ENCODE peak calls at places on chromosomes 5 and 9, in nine cellular contexts. H, A, Z, R, D, E, Q, V and B are unnamed samples.

GRCh38 chr9:134782921-134783698 is 97.5 kb upstream of the FCN2 start:
- DNase-seq in H (no peak), A (no peak), Z (no peak), R (no peak), D (no peak), E (no peak), Q (no peak), V (no peak), B (no peak)

GRCh38 chr5:92242170-92242569 is 859.1 kb upstream of the ARRDC3 start:
- DNase-seq in H (no peak), A (no peak), Z (no peak), R (no peak), D (no peak), E (no peak), Q (no peak), V (no peak), B (no peak)

GRCh38 chr5:532521-533242 is 8.4 kb upstream of the SLC9A3 start:
- DNase-seq in H (peak; percentile 72), A (no peak), Z (no peak), R (no peak), D (no peak), E (no peak), Q (no peak), V (peak; percentile 23), B (no peak)

GRCh38 chr5:147904110-147904509 is 2.2 kb downstream of the C5orf46 start:
- DNase-seq in H (no peak), A (no peak), Z (no peak), R (no peak), D (no peak), E (no peak), Q (no peak), V (no peak), B (no peak)

GRCh38 chr5:96708600-96708999 is 46.4 kb downstream of the CAST start:
- DNase-seq in H (no peak), A (no peak), Z (no peak), R (no peak), D (no peak), E (no peak), Q (no peak), V (no peak), B (no peak)

GRCh38 chr5:124393564-124394379 is 352.7 kb downstream of the ZNF608 start:
- DNase-seq in H (no peak), A (no peak), Z (no peak), R (no peak), D (no peak), E (no peak), Q (no peak), V (no peak), B (no peak)

GRCh38 chr9:2655411-2655901 is 33.9 kb downstream of the VLDLR start:
- DNase-seq in H (no peak), A (peak; percentile 73), Z (peak; percentile 94), R (peak; percentile 76), D (no peak), E (peak; percentile 73), Q (no peak), V (no peak), B (no peak)

GRCh38 chr5:35513612-35514011 is 104.1 kb upstream of the SPEF2 start:
- DNase-seq in H (no peak), A (no peak), Z (no peak), R (no peak), D (no peak), E (no peak), Q (no peak), V (no peak), B (no peak)

GRCh38 chr9:92979657-92980056 is 32.3 kb downstream of the FGD3 start:
- DNase-seq in H (no peak), A (no peak), Z (no peak), R (no peak), D (no peak), E (no peak), Q (no peak), V (no peak), B (no peak)

GRCh38 chr9:3118081-3118480 is 274.2 kb upstream of the PUM3 start:
- DNase-seq in H (no peak), A (no peak), Z (peak; percentile 1), R (no peak), D (no peak), E (no peak), Q (no peak), V (no peak), B (no peak)

GRCh38 chr9:128719919-128720605 is 3.9 kb downstream of the ZDHHC12 start:
- DNase-seq in H (no peak), A (no peak), Z (no peak), R (no peak), D (no peak), E (no peak), Q (no peak), V (no peak), B (peak; percentile 57)

GRCh38 chr5:180402716-180403115 is 49.6 kb upstream of the GFPT2 start:
- DNase-seq in H (no peak), A (no peak), Z (no peak), R (no peak), D (no peak), E (no peak), Q (no peak), V (no peak), B (no peak)

GRCh38 chr5:31751620-31752019 is 112.7 kb downstream of the PDZD2 start:
- DNase-seq in H (no peak), A (no peak), Z (no peak), R (no peak), D (no peak), E (no peak), Q (no peak), V (no peak), B (no peak)

GRCh38 chr5:32042571-32042970 is 131.5 kb downstream of the GOLPH3 start:
- DNase-seq in H (no peak), A (no peak), Z (no peak), R (no peak), D (no peak), E (no peak), Q (no peak), V (peak; percentile 43), B (no peak)

GRCh38 chr9:94554439-94555331 is at the start of gene PCAT7:
- DNase-seq in H (no peak), A (no peak), Z (peak; percentile 23), R (peak; percentile 49), D (peak; percentile 89), E (peak; percentile 31), Q (peak; percentile 72), V (peak; percentile 93), B (peak; percentile 94)

GRCh38 chr5:94968507-94969095 is 316.3 kb downstream of the MCTP1 start:
- DNase-seq in H (no peak), A (no peak), Z (peak; percentile 69), R (peak; percentile 77), D (peak; percentile 79), E (peak; percentile 52), Q (peak; percentile 58), V (peak; percentile 32), B (peak; percentile 64)

GRCh38 chr9:21837501-21837900 is 35.1 kb downstream of the MTAP start:
- DNase-seq in H (no peak), A (no peak), Z (peak; percentile 36), R (no peak), D (no peak), E (no peak), Q (no peak), V (no peak), B (no peak)

GRCh38 chr5:181160144-181160754 is 12.9 kb downstream of the OR2V2 start:
- DNase-seq in H (peak; percentile 76), A (peak; percentile 80), Z (peak; percentile 51), R (no peak), D (no peak), E (peak; percentile 79), Q (no peak), V (peak; percentile 87), B (peak; percentile 80)

GRCh38 chr5:56330806-56331205 is 97.7 kb upstream of the ANKRD55 start:
- DNase-seq in H (no peak), A (no peak), Z (no peak), R (no peak), D (no peak), E (no peak), Q (no peak), V (no peak), B (no peak)

GRCh38 chr5:120901199-120901598 is 437.1 kb downstream of the PRR16 start:
- DNase-seq in H (no peak), A (no peak), Z (no peak), R (peak; percentile 65), D (no peak), E (no peak), Q (peak; percentile 11), V (peak; percentile 14), B (no peak)

GRCh38 chr5:126383246-126383645 is 40.0 kb upstream of the GRAMD2B start:
- DNase-seq in H (no peak), A (no peak), Z (no peak), R (no peak), D (peak; percentile 40), E (no peak), Q (no peak), V (no peak), B (no peak)

GRCh38 chr5:176536132-176536901 is 885 bp downstream of the RNF44 start:
- DNase-seq in H (peak; percentile 90), A (peak; percentile 87), Z (peak; percentile 82), R (peak; percentile 65), D (peak; percentile 67), E (peak; percentile 92), Q (peak; percentile 31), V (peak; percentile 81), B (peak; percentile 90)

GRCh38 chr5:169150108-169150507 is 150.8 kb downstream of the SLIT3 start:
- DNase-seq in H (no peak), A (no peak), Z (no peak), R (no peak), D (no peak), E (no peak), Q (no peak), V (no peak), B (no peak)

GRCh38 chr5:79047199-79047598 is 22.3 kb downstream of the DMGDH start:
- DNase-seq in H (no peak), A (no peak), Z (no peak), R (no peak), D (no peak), E (no peak), Q (no peak), V (no peak), B (no peak)

GRCh38 chr9:82903503-82903902 is 159.4 kb downstream of the RASEF start:
- DNase-seq in H (no peak), A (no peak), Z (peak; percentile 20), R (no peak), D (no peak), E (no peak), Q (no peak), V (no peak), B (no peak)